ENCODE peak calls at places on chromosomes 3 and 15, in four cellular contexts. One of them, this sample, is unnamed.

GRCh38 chr3:194675081-194675640 is 3.2 kb upstream of the LSG1 start:
- DNase-seq in stimulated activated CD8-positive, alpha-beta memory T cell treated with anti-CD3 and anti-CD28 coated beads, Interleukin-15, amount 100 ng/mL, for 1 hour: no peak
- DNase-seq in C1 segment of cervical spinal cord: no peak
- DNase-seq in RCC 7860: no peak
- DNase-seq in this sample: no peak

GRCh38 chr15:101612676-101613075 is 39.5 kb downstream of the TM2D3 start:
- DNase-seq in stimulated activated CD8-positive, alpha-beta memory T cell treated with anti-CD3 and anti-CD28 coated beads, Interleukin-15, amount 100 ng/mL, for 1 hour: no peak
- DNase-seq in RCC 7860: no peak
- DNase-seq in C1 segment of cervical spinal cord: no peak
- DNase-seq in this sample: no peak

GRCh38 chr15:66754789-66755188 is 52.8 kb downstream of the SMAD6 start:
- DNase-seq in RCC 7860: no peak
- DNase-seq in stimulated activated CD8-positive, alpha-beta memory T cell treated with anti-CD3 and anti-CD28 coated beads, Interleukin-15, amount 100 ng/mL, for 1 hour: no peak
- DNase-seq in C1 segment of cervical spinal cord: no peak
- DNase-seq in this sample: no peak

GRCh38 chr15:73355866-73356265 is 12.9 kb downstream of the HCN4 start:
- DNase-seq in C1 segment of cervical spinal cord: no peak
- DNase-seq in RCC 7860: no peak
- DNase-seq in stimulated activated CD8-positive, alpha-beta memory T cell treated with anti-CD3 and anti-CD28 coated beads, Interleukin-15, amount 100 ng/mL, for 1 hour: no peak
- DNase-seq in this sample: no peak

GRCh38 chr3:107962946-107963345 is 127.9 kb downstream of the CD47 start:
- DNase-seq in C1 segment of cervical spinal cord: no peak
- DNase-seq in RCC 7860: peak
- DNase-seq in stimulated activated CD8-positive, alpha-beta memory T cell treated with anti-CD3 and anti-CD28 coated beads, Interleukin-15, amount 100 ng/mL, for 1 hour: no peak
- DNase-seq in this sample: no peak

GRCh38 chr15:26910715-26911114 is 43.9 kb downstream of the GABRA5 start:
- DNase-seq in stimulated activated CD8-positive, alpha-beta memory T cell treated with anti-CD3 and anti-CD28 coated beads, Interleukin-15, amount 100 ng/mL, for 1 hour: no peak
- DNase-seq in C1 segment of cervical spinal cord: no peak
- DNase-seq in RCC 7860: no peak
- DNase-seq in this sample: no peak

GRCh38 chr15:83850015-83850414 is 196.1 kb downstream of the ADAMTSL3 start:
- DNase-seq in stimulated activated CD8-positive, alpha-beta memory T cell treated with anti-CD3 and anti-CD28 coated beads, Interleukin-15, amount 100 ng/mL, for 1 hour: no peak
- DNase-seq in RCC 7860: no peak
- DNase-seq in C1 segment of cervical spinal cord: no peak
- DNase-seq in this sample: no peak

GRCh38 chr3:188390775-188391443 is 237.0 kb downstream of the LPP start:
- DNase-seq in C1 segment of cervical spinal cord: no peak
- DNase-seq in stimulated activated CD8-positive, alpha-beta memory T cell treated with anti-CD3 and anti-CD28 coated beads, Interleukin-15, amount 100 ng/mL, for 1 hour: no peak
- DNase-seq in RCC 7860: no peak
- DNase-seq in this sample: no peak

GRCh38 chr3:133745981-133746721 is at the start of gene TF:
- DNase-seq in stimulated activated CD8-positive, alpha-beta memory T cell treated with anti-CD3 and anti-CD28 coated beads, Interleukin-15, amount 100 ng/mL, for 1 hour: no peak
- DNase-seq in RCC 7860: no peak
- DNase-seq in C1 segment of cervical spinal cord: peak
- DNase-seq in this sample: no peak

GRCh38 chr3:175432338-175433025 is 573.3 kb downstream of the NAALADL2 start:
- DNase-seq in C1 segment of cervical spinal cord: no peak
- DNase-seq in RCC 7860: no peak
- DNase-seq in stimulated activated CD8-positive, alpha-beta memory T cell treated with anti-CD3 and anti-CD28 coated beads, Interleukin-15, amount 100 ng/mL, for 1 hour: no peak
- DNase-seq in this sample: no peak

GRCh38 chr3:24151595-24151994 is 206.5 kb downstream of the NR1D2 start:
- DNase-seq in RCC 7860: no peak
- DNase-seq in C1 segment of cervical spinal cord: no peak
- DNase-seq in stimulated activated CD8-positive, alpha-beta memory T cell treated with anti-CD3 and anti-CD28 coated beads, Interleukin-15, amount 100 ng/mL, for 1 hour: no peak
- DNase-seq in this sample: no peak

GRCh38 chr15:57201578-57201977 is 174.7 kb upstream of the CGNL1 start:
- DNase-seq in C1 segment of cervical spinal cord: no peak
- DNase-seq in stimulated activated CD8-positive, alpha-beta memory T cell treated with anti-CD3 and anti-CD28 coated beads, Interleukin-15, amount 100 ng/mL, for 1 hour: no peak
- DNase-seq in RCC 7860: no peak
- DNase-seq in this sample: no peak

GRCh38 chr3:42539871-42540714 is 37.6 kb downstream of the VIPR1 start:
- DNase-seq in stimulated activated CD8-positive, alpha-beta memory T cell treated with anti-CD3 and anti-CD28 coated beads, Interleukin-15, amount 100 ng/mL, for 1 hour: peak
- DNase-seq in C1 segment of cervical spinal cord: no peak
- DNase-seq in RCC 7860: no peak
- DNase-seq in this sample: peak

This sample was measured in central memory CD8-positive, alpha-beta T cell.